ENCODE peak calls at places on chromosomes 7 and 10, in seven cellular contexts. B is colonic mucosa; K is tibial nerve; Z is thoracic aorta; X is right atrium auricular region; G is tibial artery; S is CD8-positive, alpha-beta memory T cell. D is an unnamed sample. For H3K4me1, the result is how much of the 10 kb centered on the place peaks cover.

GRCh38 chr10:8369666-8370065 is 315.2 kb downstream of the GATA3 start:
- DNase-seq in B (no peak), K (no peak), Z (no peak), X (no peak), G (no peak), S (no peak), D (no peak)

GRCh38 chr7:40644454-40645188 is 509.8 kb downstream of the SUGCT start:
- DNase-seq in B (no peak), K (no peak), Z (no peak), X (no peak), G (no peak), S (no peak), D (no peak)

GRCh38 chr10:1074063-1074747 is 18.0 kb downstream of the WDR37 start:
- DNase-seq in B (no peak), K (no peak), Z (no peak), X (peak), G (no peak), S (no peak), D (no peak)

GRCh38 chr10:124106241-124106905 is 13.0 kb upstream of the CHST15 start:
- DNase-seq in B (no peak), K (peak), Z (no peak), X (peak), G (peak), S (no peak), D (no peak)

GRCh38 chr10:5560142-5560843 is 35.5 kb downstream of the CALML3 start:
- DNase-seq in B (no peak), K (no peak), Z (no peak), X (no peak), G (peak), S (no peak), D (no peak)

GRCh38 chr10:24920907-24921881 is 31.2 kb downstream of the PRTFDC1 start:
- DNase-seq in B (peak), K (peak), Z (peak), X (peak), G (peak), S (no peak), D (no peak)

GRCh38 chr10:96124230-96125141 is 5.6 kb upstream of the ZNF518A start:
- DNase-seq in B (peak), K (no peak), Z (no peak), X (no peak), G (no peak), S (no peak), D (no peak)

GRCh38 chr7:26583094-26583493 is 281.3 kb downstream of the SKAP2 start:
- DNase-seq in B (no peak), K (no peak), Z (no peak), X (no peak), G (no peak), S (no peak), D (no peak)

GRCh38 chr7:155865830-155866545 is 53.7 kb upstream of the SHH start:
- DNase-seq in B (peak), K (no peak), Z (no peak), X (no peak), G (peak), S (no peak), D (no peak)

GRCh38 chr7:24981544-24981951 is 1.6 kb upstream of the OSBPL3 start:
- DNase-seq in B (peak), K (peak), Z (no peak), X (peak), G (peak), S (peak), D (peak)

GRCh38 chr7:85090138-85090537 is 96.7 kb downstream of the SEMA3D start:
- DNase-seq in B (no peak), K (no peak), Z (no peak), X (no peak), G (no peak), S (no peak), D (no peak)

GRCh38 chr7:97187067-97187466 is 69.6 kb downstream of the SDHAF3 start:
- DNase-seq in B (no peak), K (no peak), Z (no peak), X (no peak), G (no peak), S (no peak), D (no peak)

GRCh38 chr7:80135306-80136104 is 874 bp downstream of the GNAI1 start:
- DNase-seq in B (peak), K (no peak), Z (no peak), X (no peak), G (peak), S (no peak), D (peak)

GRCh38 chr10:10644317-10645111 is 373.2 kb upstream of the CELF2 start:
- DNase-seq in B (no peak), K (peak), Z (no peak), X (no peak), G (no peak), S (no peak), D (no peak)

GRCh38 chr7:53984776-53985175 is 557.4 kb upstream of the VSTM2A start:
- DNase-seq in B (no peak), K (no peak), Z (no peak), X (no peak), G (no peak), S (no peak), D (no peak)

GRCh38 chr10:15419279-15419874 is 48.3 kb upstream of the FAM171A1 start:
- DNase-seq in B (peak), K (peak), Z (no peak), X (no peak), G (no peak), S (no peak), D (peak)

GRCh38 chr10:77578583-77579227 is 58.9 kb downstream of the KCNMA1 start:
- DNase-seq in B (no peak), K (no peak), Z (no peak), X (no peak), G (no peak), S (no peak), D (no peak)

GRCh38 chr10:373516-374309 is 238.5 kb downstream of the ZMYND11 start:
- DNase-seq in B (no peak), K (no peak), Z (peak), X (no peak), G (peak), S (no peak), D (no peak)

GRCh38 chr7:24609059-24609458 is 35.8 kb downstream of the PALS2 start:
- DNase-seq in B (no peak), K (no peak), Z (no peak), X (no peak), G (no peak), S (no peak), D (no peak)

GRCh38 chr7:90250601-90251303 is 5.8 kb downstream of the CFAP69 start:
- DNase-seq in B (no peak), K (no peak), Z (no peak), X (no peak), G (no peak), S (no peak), D (no peak)

GRCh38 chr7:111672901-111673300 is 110.6 kb upstream of the IMMP2L start:
- DNase-seq in B (no peak), K (no peak), Z (no peak), X (no peak), G (no peak), S (no peak), D (no peak)

GRCh38 chr7:143299840-143300239 is 11.7 kb downstream of the CASP2 start:
- DNase-seq in B (peak), K (peak), Z (no peak), X (no peak), G (no peak), S (peak), D (peak)

GRCh38 chr7:7562736-7563135 is 3.9 kb upstream of the MIOS start:
- DNase-seq in B (no peak), K (no peak), Z (no peak), X (no peak), G (no peak), S (no peak), D (no peak)

GRCh38 chr7:129896568-129897382 is 56.0 kb downstream of the UBE2H start:
- DNase-seq in B (no peak), K (no peak), Z (no peak), X (no peak), G (no peak), S (no peak), D (no peak)

GRCh38 chr10:78194539-78195402 is 161.1 kb downstream of the RPS24 start:
- DNase-seq in B (no peak), K (no peak), Z (no peak), X (no peak), G (no peak), S (no peak), D (no peak)

GRCh38 chr10:113018034-113018433 is 68.0 kb downstream of the TCF7L2 start:
- DNase-seq in B (no peak), K (no peak), Z (no peak), X (no peak), G (no peak), S (no peak), D (no peak)
- H3K4me1 ChIP-seq in B (under half), K (half or more), Z (under half), X (under half), G (half or more), S (under half), D (under half)

DNA sequence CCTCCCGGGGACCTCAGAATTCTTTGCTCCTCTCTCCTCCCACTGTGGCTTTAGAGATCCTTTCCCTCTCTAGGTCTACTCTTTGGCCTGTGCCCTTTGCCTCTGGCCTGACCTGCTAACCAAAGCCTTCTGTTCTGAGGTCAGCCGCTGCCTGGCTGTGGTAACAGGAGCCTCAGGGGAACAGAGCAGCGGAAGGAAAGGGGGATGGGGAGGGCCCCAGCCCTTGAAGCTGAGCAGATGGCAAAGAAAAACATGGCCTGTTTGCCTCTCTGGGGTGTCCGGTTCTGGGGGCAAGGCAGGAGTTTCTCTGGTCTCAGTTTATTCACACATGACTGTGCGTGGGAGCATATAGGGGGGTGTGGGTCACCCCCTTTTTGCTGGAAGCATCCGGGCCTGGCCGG is 28.2 kb downstream of the COL26A1 start:
- DNase-seq in B (no peak), K (peak), Z (no peak), X (no peak), G (no peak), S (no peak), D (peak)
- H3K27ac ChIP-seq in B (no peak), K (no peak), Z (no peak), X (no peak), G (no peak), S (no peak), D (no peak)

GRCh38 chr7:77313086-77313485 is 103.1 kb downstream of the GSAP start:
- DNase-seq in B (no peak), K (no peak), Z (no peak), X (no peak), G (no peak), S (no peak), D (no peak)
- H3K4me1 ChIP-seq in B (under half), K (half or more), Z (under half), X (under half), G (under half), S (under half), D (under half)

DNA sequence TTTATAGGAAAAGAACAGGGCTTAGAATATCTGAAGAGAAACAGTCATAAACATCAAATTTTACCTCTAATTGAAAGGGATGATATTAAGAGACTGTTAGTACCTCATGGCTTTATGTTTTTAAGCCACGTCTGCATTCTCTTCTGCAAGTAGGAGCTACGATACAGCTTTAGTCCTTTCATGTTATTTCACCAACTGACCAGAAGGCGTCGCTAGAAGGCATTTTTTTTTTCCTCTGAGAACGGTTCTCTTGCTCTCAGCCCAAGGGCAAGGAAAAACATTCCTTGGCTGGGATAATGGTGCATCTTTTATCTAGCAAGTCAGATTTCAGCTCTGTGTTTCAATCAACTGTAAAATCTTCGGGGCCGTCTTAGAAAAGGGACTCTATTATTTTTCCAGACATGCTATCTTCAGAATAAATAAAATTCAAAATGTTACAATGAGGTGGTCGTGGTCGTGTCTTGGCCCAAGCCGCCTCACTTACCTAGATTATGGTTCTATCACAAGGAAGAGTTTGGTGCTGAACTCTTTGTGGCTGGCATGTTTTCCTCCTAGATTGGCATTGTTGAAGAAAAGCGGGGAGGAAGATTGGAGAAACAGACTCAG is 41.6 kb upstream of the LYZL2 start:
- DNase-seq in B (peak), K (peak), Z (no peak), X (no peak), G (no peak), S (no peak), D (no peak)
- H3K27ac ChIP-seq in B (no peak), K (no peak), Z (no peak), X (no peak), G (no peak), S (no peak), D (no peak)

DNA sequence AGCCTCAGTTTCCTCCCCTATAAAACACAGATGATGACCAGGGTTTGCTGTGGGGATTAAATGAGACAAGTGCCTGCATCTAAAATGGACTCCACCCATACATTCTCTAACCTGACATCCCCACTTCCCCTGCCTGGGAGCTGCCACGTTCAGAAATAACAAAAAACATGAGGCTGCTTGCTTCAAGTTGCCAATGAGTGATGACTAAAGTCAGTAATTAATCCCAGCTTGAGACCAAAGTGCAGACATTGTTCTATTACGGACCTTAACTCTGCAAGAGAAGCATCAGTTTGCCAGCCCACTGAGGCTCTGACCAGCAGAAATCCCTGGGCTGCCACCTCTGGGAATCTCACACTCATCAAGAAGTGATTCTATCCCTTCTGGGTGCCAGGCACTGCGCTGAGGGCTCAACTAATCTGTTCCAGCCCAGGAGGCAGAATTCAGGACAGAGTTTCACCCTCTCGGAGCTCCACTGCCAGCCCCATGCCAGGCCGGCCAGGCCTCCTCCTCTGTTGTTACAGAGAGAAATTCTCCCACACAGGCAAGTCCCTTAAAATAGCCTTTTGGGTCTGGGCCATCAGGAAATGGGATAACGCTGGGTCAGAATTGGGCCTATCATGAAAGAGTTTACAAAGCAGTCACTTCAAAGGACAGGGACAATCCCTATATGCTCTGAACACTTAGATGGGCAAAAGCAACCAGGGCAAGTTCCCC is 11.4 kb downstream of the SH3PXD2A start:
- DNase-seq in B (peak), K (no peak), Z (no peak), X (no peak), G (peak), S (no peak), D (no peak)
- H3K4me1 ChIP-seq in B (under half), K (half or more), Z (under half), X (under half), G (under half), S (under half), D (under half)

D was measured in CD8-positive, alpha-beta T cell.